ENCODE peak calls at places on chromosomes 11 and 22, in four cellular contexts. F, K, E and B are unnamed samples.

GRCh38 chr22:20524004-20524481 is 16.6 kb downstream of the MED15 start:
- DNase-seq in E (no peak), F (no peak), K (no peak), B (no peak)

GRCh38 chr11:60854140-60854846 is 1.5 kb downstream of the PTGDR2 start:
- DNase-seq in K (no peak), E (no peak), F (no peak), B (no peak)

GRCh38 chr11:66172146-66172545 is 96.3 kb upstream of the RAB1B start:
- DNase-seq in F (no peak), E (no peak), K (no peak), B (no peak)

GRCh38 chr11:42462558-42463310 is 849.1 kb upstream of the API5 start:
- DNase-seq in E (no peak), K (no peak), F (peak), B (no peak)

GRCh38 chr22:46813816-46814597 is 51.6 kb downstream of the TBC1D22A start:
- DNase-seq in K (no peak), E (peak), F (no peak), B (no peak)

GRCh38 chr11:35066783-35067476 is 72.0 kb upstream of the CD44 start:
- DNase-seq in F (no peak), E (no peak), K (no peak), B (no peak)

GRCh38 chr11:72624496-72625201 is 49.6 kb downstream of the PDE2A start:
- DNase-seq in E (no peak), F (no peak), K (no peak), B (no peak)

GRCh38 chr11:67400251-67400941 is 1.3 kb downstream of the PPP1CA start:
- DNase-seq in F (no peak), K (no peak), E (no peak), B (no peak)

GRCh38 chr22:30481711-30482110 is 9.9 kb upstream of the SEC14L3 start:
- DNase-seq in F (no peak), K (no peak), E (no peak), B (no peak)

GRCh38 chr11:74559110-74559933 is 33.1 kb upstream of the POLD3 start:
- DNase-seq in E (no peak), F (no peak), K (no peak), B (no peak)